ENCODE peak calls at places on chromosomes 1 and 21, in ten cellular contexts. L is hepatocyte, J is IMR-90, X is heart left ventricle, Z is ELR, A is NAMALWA, B is upper lobe of right lung, K is caudate nucleus, M is T-helper 1 cell, S is NCI-H1092. R is an unnamed sample.

GRCh38 chr1:201463071-201463552 is 5.9 kb downstream of the PHLDA3 start:
- DNase-seq in L (peak), J (no peak), X (no peak), Z (peak), A (no peak), B (no peak), K (peak), M (no peak), S (no peak), R (no peak)

GRCh38 chr1:22835920-22836319 is 125.3 kb downstream of the EPHB2 start:
- DNase-seq in L (peak), J (no peak), X (no peak), Z (no peak), A (no peak), B (no peak), K (no peak), M (no peak), S (no peak), R (no peak)

GRCh38 chr1:16420719-16421118 is 16.5 kb downstream of the SPATA21 start:
- DNase-seq in L (no peak), J (no peak), X (no peak), Z (no peak), A (peak), B (no peak), K (no peak), M (peak), S (no peak), R (no peak)

GRCh38 chr1:1059494-1060280 is 14.4 kb downstream of the RNF223 start:
- DNase-seq in L (peak), J (peak), X (peak), Z (peak), A (peak), B (peak), K (peak), M (peak), S (no peak), R (peak)

GRCh38 chr1:5394111-5394510 is 598.1 kb downstream of the NPHP4 start:
- DNase-seq in L (no peak), J (no peak), X (no peak), Z (no peak), A (no peak), B (no peak), K (no peak), M (no peak), S (no peak), R (no peak)

GRCh38 chr1:29960906-29961675 is 724.8 kb downstream of the PTPRU start:
- DNase-seq in L (no peak), J (no peak), X (no peak), Z (no peak), A (no peak), B (no peak), K (no peak), M (no peak), S (no peak), R (no peak)

GRCh38 chr1:205088341-205088740 is 4.1 kb upstream of the TMEM81 start:
- DNase-seq in L (no peak), J (peak), X (no peak), Z (peak), A (no peak), B (no peak), K (no peak), M (no peak), S (no peak), R (peak)

GRCh38 chr1:168689726-168690602 is 39.0 kb downstream of the DPT start:
- DNase-seq in L (peak), J (no peak), X (peak), Z (no peak), A (no peak), B (no peak), K (no peak), M (no peak), S (no peak), R (peak)

GRCh38 chr1:160309183-160309535 is 24.2 kb upstream of the PEX19 start:
- DNase-seq in L (no peak), J (peak), X (no peak), Z (peak), A (no peak), B (no peak), K (no peak), M (no peak), S (no peak), R (peak)

GRCh38 chr1:9439074-9439761 is 100.0 kb upstream of the SLC25A33 start:
- DNase-seq in L (no peak), J (no peak), X (no peak), Z (no peak), A (no peak), B (no peak), K (no peak), M (no peak), S (no peak), R (peak)

GRCh38 chr1:85277802-85278201 is 1.4 kb upstream of the BCL10 start:
- DNase-seq in L (no peak), J (no peak), X (no peak), Z (no peak), A (no peak), B (no peak), K (no peak), M (no peak), S (no peak), R (no peak)

GRCh38 chr1:156281281-156282142 is 1.1 kb downstream of the SMG5 start:
- DNase-seq in L (peak), J (peak), X (peak), Z (peak), A (peak), B (no peak), K (no peak), M (no peak), S (no peak), R (peak)

GRCh38 chr1:31759266-31760023 is 4.7 kb downstream of the ADGRB2 start:
- DNase-seq in L (peak), J (peak), X (no peak), Z (peak), A (no peak), B (no peak), K (no peak), M (no peak), S (no peak), R (no peak)

GRCh38 chr1:5901841-5902240 is 90.4 kb downstream of the NPHP4 start:
- DNase-seq in L (no peak), J (no peak), X (no peak), Z (no peak), A (no peak), B (no peak), K (no peak), M (no peak), S (no peak), R (no peak)

GRCh38 chr1:54774820-54775498 is 10.6 kb upstream of the PARS2 start:
- DNase-seq in L (no peak), J (peak), X (no peak), Z (peak), A (peak), B (no peak), K (no peak), M (no peak), S (no peak), R (no peak)

GRCh38 chr1:241847796-241848668 is at the start of gene EXO1:
- DNase-seq in L (peak), J (peak), X (peak), Z (peak), A (peak), B (peak), K (peak), M (peak), S (peak), R (peak)

GRCh38 chr1:61198554-61198953 is 116.2 kb downstream of the NFIA start:
- DNase-seq in L (no peak), J (no peak), X (no peak), Z (no peak), A (no peak), B (no peak), K (no peak), M (no peak), S (no peak), R (no peak)

GRCh38 chr1:21175324-21175669 is 1.4 kb downstream of the EIF4G3 start:
- DNase-seq in L (peak), J (peak), X (peak), Z (peak), A (peak), B (peak), K (no peak), M (no peak), S (no peak), R (peak)

GRCh38 chr1:55326496-55326895 is 111.3 kb upstream of the USP24 start:
- DNase-seq in L (no peak), J (peak), X (no peak), Z (peak), A (no peak), B (no peak), K (no peak), M (no peak), S (no peak), R (no peak)

GRCh38 chr1:9267827-9268581 is 24.7 kb upstream of the SPSB1 start:
- DNase-seq in L (no peak), J (no peak), X (no peak), Z (no peak), A (no peak), B (peak), K (no peak), M (no peak), S (no peak), R (no peak)

GRCh38 chr1:224621813-224622682 is 5.9 kb downstream of the CNIH3 start:
- DNase-seq in L (peak), J (no peak), X (no peak), Z (no peak), A (no peak), B (no peak), K (no peak), M (no peak), S (no peak), R (no peak)

GRCh38 chr1:176733661-176734060 is 270.7 kb downstream of the PAPPA2 start:
- DNase-seq in L (no peak), J (no peak), X (no peak), Z (no peak), A (no peak), B (no peak), K (no peak), M (no peak), S (no peak), R (no peak)

GRCh38 chr1:53071167-53071865 is 9.3 kb downstream of the PODN start:
- DNase-seq in L (no peak), J (no peak), X (no peak), Z (no peak), A (no peak), B (no peak), K (no peak), M (no peak), S (no peak), R (no peak)

GRCh38 chr21:44085491-44086321 is 21.5 kb upstream of the PWP2 start:
- DNase-seq in L (no peak), J (no peak), X (no peak), Z (no peak), A (no peak), B (peak), K (peak), M (no peak), S (no peak), R (no peak)

GRCh38 chr1:25003457-25004190 is 73.5 kb upstream of the RUNX3 start:
- DNase-seq in L (no peak), J (peak), X (no peak), Z (peak), A (no peak), B (no peak), K (no peak), M (no peak), S (no peak), R (no peak)

GRCh38 chr1:9008236-9008635 is 18.0 kb downstream of the SLC2A7 start:
- DNase-seq in L (no peak), J (no peak), X (no peak), Z (no peak), A (peak), B (no peak), K (no peak), M (no peak), S (no peak), R (no peak)

GRCh38 chr1:44784094-44785026 is 3.6 kb downstream of the BEST4 start:
- DNase-seq in L (no peak), J (no peak), X (no peak), Z (no peak), A (no peak), B (no peak), K (no peak), M (peak), S (peak), R (no peak)

GRCh38 chr1:219049411-219049943 is 124.2 kb upstream of the LYPLAL1 start:
- DNase-seq in L (no peak), J (peak), X (no peak), Z (peak), A (no peak), B (no peak), K (no peak), M (no peak), S (no peak), R (no peak)

GRCh38 chr1:22119626-22120468 is 23.1 kb downstream of the WNT4 start:
- DNase-seq in L (no peak), J (no peak), X (no peak), Z (no peak), A (no peak), B (no peak), K (no peak), M (no peak), S (no peak), R (peak)

GRCh38 chr1:11957891-11958290 is 22.4 kb upstream of the MFN2 start:
- DNase-seq in L (no peak), J (no peak), X (no peak), Z (no peak), A (no peak), B (no peak), K (no peak), M (no peak), S (no peak), R (no peak)

GRCh38 chr1:245512181-245512888 is 357.6 kb downstream of the KIF26B start:
- DNase-seq in L (no peak), J (no peak), X (no peak), Z (no peak), A (no peak), B (no peak), K (no peak), M (no peak), S (peak), R (no peak)

GRCh38 chr1:10882069-10882468 is 85.6 kb upstream of the CASZ1 start:
- DNase-seq in L (no peak), J (no peak), X (no peak), Z (no peak), A (no peak), B (no peak), K (no peak), M (no peak), S (no peak), R (no peak)

GRCh38 chr1:45864765-45865164 is 61.4 kb downstream of the MAST2 start:
- DNase-seq in L (no peak), J (peak), X (no peak), Z (peak), A (no peak), B (no peak), K (no peak), M (no peak), S (no peak), R (no peak)

GRCh38 chr1:221315330-221315729 is 426.6 kb downstream of the DUSP10 start:
- DNase-seq in L (no peak), J (peak), X (peak), Z (peak), A (no peak), B (no peak), K (no peak), M (no peak), S (no peak), R (no peak)

GRCh38 chr1:2788506-2789163 is 12.9 kb downstream of the TTC34 start:
- DNase-seq in L (no peak), J (no peak), X (no peak), Z (no peak), A (no peak), B (peak), K (no peak), M (no peak), S (no peak), R (no peak)